ENCODE peak calls at places on chromosomes 2 and 18, in eight cellular contexts. Q is AG10803; C is OCI-LY7; B is endodermal cell; I is cardiac fibroblast; E is naive thymus-derived CD4-positive, alpha-beta T cell; Y is GM23338; K is fibroblast of pulmonary artery. P is an unnamed sample.
A peak's percentile ranks its signal among the peaks of the same experiment; 100 is the strongest.

GRCh38 chr2:241201445-241202267 is 13.2 kb downstream of the ANO7 start:
- DNase-seq in Q (no peak), C (no peak), B (peak; percentile 42), I (no peak), E (no peak), Y (no peak), K (no peak), P (no peak)

GRCh38 chr2:36780231-36780808 is 83.8 kb downstream of the VIT start:
- DNase-seq in Q (peak; percentile 66), C (peak; percentile 62), B (no peak), I (peak; percentile 78), E (peak; percentile 42), Y (peak; percentile 83), K (peak; percentile 74), P (peak; percentile 18)

GRCh38 chr2:196413821-196414274 is 225.7 kb upstream of the CCDC150 start:
- DNase-seq in Q (peak; percentile 31), C (no peak), B (no peak), I (peak; percentile 40), E (no peak), Y (no peak), K (peak; percentile 42), P (no peak)

GRCh38 chr2:22536131-22536530 is 848.8 kb upstream of the KLHL29 start:
- DNase-seq in Q (no peak), C (no peak), B (no peak), I (peak; percentile 7), E (no peak), Y (no peak), K (no peak), P (no peak)

GRCh38 chr2:120684691-120685402 is 50.8 kb upstream of the GLI2 start:
- DNase-seq in Q (peak; percentile 80), C (no peak), B (peak; percentile 25), I (peak; percentile 54), E (no peak), Y (no peak), K (peak; percentile 44), P (no peak)

GRCh38 chr2:1501991-1502390 is 88.7 kb downstream of the TPO start:
- DNase-seq in Q (no peak), C (no peak), B (no peak), I (no peak), E (no peak), Y (no peak), K (no peak), P (no peak)

GRCh38 chr2:174125151-174125550 is 123.2 kb downstream of the OLA1 start:
- DNase-seq in Q (no peak), C (no peak), B (no peak), I (no peak), E (no peak), Y (peak; percentile 22), K (no peak), P (no peak)

GRCh38 chr2:232525796-232526195 is at the start of gene CHRND:
- DNase-seq in Q (no peak), C (no peak), B (peak; percentile 64), I (no peak), E (no peak), Y (no peak), K (no peak), P (peak; percentile 39)

GRCh38 chr2:120590841-120591240 is 144.8 kb upstream of the GLI2 start:
- DNase-seq in Q (no peak), C (no peak), B (no peak), I (no peak), E (no peak), Y (no peak), K (no peak), P (no peak)

GRCh38 chr18:45777393-45777792 is 48.1 kb upstream of the SIGLEC15 start:
- DNase-seq in Q (peak; percentile 86), C (no peak), B (no peak), I (peak; percentile 84), E (no peak), Y (no peak), K (peak; percentile 82), P (peak; percentile 77)

GRCh38 chr2:185583058-185583816 is 155.4 kb upstream of the FSIP2 start:
- DNase-seq in Q (no peak), C (no peak), B (peak; percentile 71), I (peak; percentile 33), E (no peak), Y (peak; percentile 29), K (peak; percentile 0), P (peak; percentile 59)

GRCh38 chr2:180905002-180905401 is 75.4 kb upstream of the UBE2E3 start:
- DNase-seq in Q (no peak), C (no peak), B (no peak), I (no peak), E (no peak), Y (peak; percentile 71), K (peak; percentile 10), P (peak; percentile 44)

GRCh38 chr18:30634249-30634648 is 408.3 kb downstream of the DSC3 start:
- DNase-seq in Q (no peak), C (no peak), B (no peak), I (no peak), E (no peak), Y (no peak), K (no peak), P (no peak)

GRCh38 chr18:30632058-30632718 is 410.4 kb downstream of the DSC3 start:
- DNase-seq in Q (no peak), C (no peak), B (peak; percentile 41), I (no peak), E (no peak), Y (peak; percentile 45), K (no peak), P (no peak)
- H3K4me3 ChIP-seq in Q (no peak overlapping the region), C (no peak overlapping the region), B (no peak overlapping the region), I (no peak overlapping the region), E (no peak overlapping the region), Y (peak overlapping the region; percentile 21), K (no peak overlapping the region), P (no peak overlapping the region)

GRCh38 chr2:131038258-131039100 is 54.8 kb downstream of the FAM168B start:
- DNase-seq in Q (no peak), C (no peak), B (peak; percentile 53), I (no peak), E (no peak), Y (no peak), K (no peak), P (no peak)
- H3K4me3 ChIP-seq in Q (no peak overlapping the region), C (no peak overlapping the region), B (no peak overlapping the region), I (no peak overlapping the region), E (no peak overlapping the region), Y (no peak overlapping the region), K (no peak overlapping the region), P (no peak overlapping the region)

DNA sequence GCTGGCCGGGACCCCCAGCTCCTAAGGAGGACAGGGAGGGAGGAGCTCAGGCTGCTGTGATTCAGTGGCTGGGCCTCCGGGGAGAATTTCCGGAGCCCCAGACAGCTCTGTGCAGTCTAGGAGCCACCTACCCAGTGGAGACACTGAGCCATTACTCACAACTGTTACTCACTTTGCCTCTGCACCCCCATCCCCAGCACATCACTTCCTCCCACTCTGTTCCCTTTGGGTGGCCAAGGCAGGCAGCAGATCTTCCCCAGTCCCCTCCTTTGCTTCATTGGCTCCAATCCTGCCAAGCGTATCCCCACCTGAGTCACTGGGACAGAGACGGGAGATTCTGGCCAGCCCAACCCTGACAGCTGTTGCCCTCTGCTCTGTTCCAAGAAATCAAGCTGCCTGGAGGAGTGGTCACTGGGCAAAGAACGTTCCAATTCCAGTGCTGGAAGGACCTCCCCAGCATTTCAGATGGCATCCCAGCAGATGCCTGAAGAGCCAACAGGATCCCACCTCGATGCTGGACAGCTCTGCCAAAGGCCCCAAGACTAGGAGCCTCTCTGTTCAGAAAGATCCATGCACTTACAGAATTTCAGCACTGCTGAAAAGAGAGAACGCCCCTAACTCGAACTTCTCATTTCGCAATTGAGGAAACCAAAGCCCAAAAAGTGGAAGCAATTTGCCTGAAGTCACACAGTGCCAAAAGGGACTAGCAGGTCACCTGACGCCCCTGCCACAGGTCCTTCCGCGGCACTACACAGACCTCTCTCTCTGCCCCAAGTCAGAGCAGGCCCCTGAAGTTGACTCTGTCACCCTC is 68.3 kb downstream of the TNS1 start:
- DNase-seq in Q (peak; percentile 94), C (no peak), B (no peak), I (peak; percentile 99), E (no peak), Y (no peak), K (peak; percentile 91), P (peak; percentile 88)
- H3K4me3 ChIP-seq in Q (peak overlapping the region; percentile 24), C (no peak overlapping the region), B (no peak overlapping the region), I (no peak overlapping the region), E (no peak overlapping the region), Y (no peak overlapping the region), K (no peak overlapping the region), P (no peak overlapping the region)

DNA sequence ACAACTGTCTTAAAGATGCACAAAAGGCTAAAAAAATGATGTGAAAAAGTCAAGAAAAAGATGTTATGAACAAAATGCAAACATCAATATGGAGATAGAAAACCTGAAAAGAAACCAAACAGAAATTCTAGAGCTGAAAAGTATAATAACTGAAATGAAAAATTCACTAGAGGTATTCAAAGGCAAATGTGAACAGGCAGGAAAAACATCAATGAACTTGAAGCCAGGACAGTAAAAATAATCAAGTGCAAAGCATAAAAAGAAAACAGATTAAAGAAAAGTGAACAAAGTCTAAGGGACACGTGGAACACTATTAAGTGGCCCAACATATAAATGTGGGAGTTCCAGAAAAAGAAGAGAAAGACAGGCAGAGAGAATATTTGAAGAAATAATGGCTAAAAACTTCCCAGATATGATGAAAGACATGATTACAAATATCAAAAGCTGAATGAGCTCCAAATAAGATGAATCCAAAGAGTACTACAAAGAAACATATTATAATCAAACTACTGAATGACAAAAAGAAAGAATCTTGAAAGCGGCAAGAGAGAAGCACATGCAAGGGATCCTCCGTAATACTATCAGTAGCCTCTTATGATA is 57.5 kb downstream of the KANSL1L start:
- DNase-seq in Q (no peak), C (no peak), B (no peak), I (no peak), E (no peak), Y (no peak), K (no peak), P (no peak)
- H3K4me3 ChIP-seq in Q (no peak overlapping the region), C (no peak overlapping the region), B (no peak overlapping the region), I (no peak overlapping the region), E (no peak overlapping the region), Y (no peak overlapping the region), K (no peak overlapping the region), P (no peak overlapping the region)

GRCh38 chr2:39494784-39495251 is 57.7 kb upstream of the MAP4K3 start:
- DNase-seq in Q (peak; percentile 99), C (no peak), B (peak; percentile 61), I (peak; percentile 99), E (no peak), Y (peak; percentile 51), K (peak; percentile 97), P (peak; percentile 98)

GRCh38 chr2:39492095-39492590 is 55.1 kb upstream of the MAP4K3 start:
- DNase-seq in Q (peak; percentile 93), C (peak; percentile 94), B (no peak), I (peak; percentile 96), E (no peak), Y (no peak), K (peak; percentile 94), P (peak; percentile 87)

GRCh38 chr2:39490586-39490985 is 53.5 kb upstream of the MAP4K3 start:
- DNase-seq in Q (no peak), C (no peak), B (no peak), I (no peak), E (no peak), Y (no peak), K (no peak), P (no peak)

GRCh38 chr2:39491653-39492052 is 54.6 kb upstream of the MAP4K3 start:
- DNase-seq in Q (no peak), C (no peak), B (no peak), I (no peak), E (no peak), Y (no peak), K (no peak), P (no peak)

GRCh38 chr2:39492701-39493100 is 55.6 kb upstream of the MAP4K3 start:
- DNase-seq in Q (no peak), C (no peak), B (no peak), I (no peak), E (no peak), Y (no peak), K (no peak), P (no peak)
- H3K4me3 ChIP-seq in Q (no peak overlapping the region), C (peak overlapping the region; percentile 54), B (no peak overlapping the region), I (no peak overlapping the region), E (no peak overlapping the region), Y (no peak overlapping the region), K (no peak overlapping the region), P (no peak overlapping the region)

P was measured in skeletal muscle cell.